ENCODE peak calls at places on chromosomes 13 and 19, in nine cellular contexts. E, G, W, F, V, I, N, U and A are unnamed samples.

GRCh38 chr13:33838567-33839131 is 20.7 kb downstream of the RFC3 start:
- DNase-seq in E (no peak), G (no peak), W (no peak), F (no peak), V (no peak), I (no peak), N (no peak), U (no peak), A (no peak)

GRCh38 chr19:6416658-6417405 is 7.8 kb downstream of the KHSRP start:
- DNase-seq in E (no peak), G (peak), W (no peak), F (no peak), V (no peak), I (no peak), N (no peak), U (no peak), A (peak)

GRCh38 chr19:35549174-35549788 is 3.9 kb downstream of the TMEM147 start:
- DNase-seq in E (peak), G (no peak), W (peak), F (peak), V (peak), I (peak), N (peak), U (no peak), A (no peak)

GRCh38 chr13:62246581-62246980 is 830.9 kb upstream of the PCDH20 start:
- DNase-seq in E (no peak), G (no peak), W (no peak), F (no peak), V (no peak), I (no peak), N (no peak), U (no peak), A (no peak)

GRCh38 chr13:98484289-98485219 is 92.4 kb downstream of the STK24 start:
- DNase-seq in E (peak), G (peak), W (peak), F (peak), V (no peak), I (peak), N (peak), U (peak), A (no peak)

GRCh38 chr13:30551194-30551593 is 66.5 kb upstream of the USPL1 start:
- DNase-seq in E (no peak), G (no peak), W (peak), F (no peak), V (no peak), I (no peak), N (no peak), U (no peak), A (no peak)

GRCh38 chr13:37039908-37040307 is 19.6 kb downstream of the SUPT20H start:
- DNase-seq in E (no peak), G (no peak), W (no peak), F (no peak), V (no peak), I (no peak), N (no peak), U (no peak), A (no peak)

GRCh38 chr13:106919638-106920037 is 351.7 kb upstream of the ARGLU1 start:
- DNase-seq in E (peak), G (no peak), W (peak), F (no peak), V (no peak), I (peak), N (no peak), U (no peak), A (no peak)

GRCh38 chr19:4233282-4233853 is 4.0 kb downstream of the EBI3 start:
- DNase-seq in E (peak), G (peak), W (peak), F (peak), V (no peak), I (peak), N (peak), U (peak), A (no peak)

GRCh38 chr19:41521860-41522555 is 54.0 kb upstream of the CEACAM21 start:
- DNase-seq in E (no peak), G (no peak), W (no peak), F (no peak), V (no peak), I (no peak), N (peak), U (no peak), A (no peak)

GRCh38 chr13:111046590-111047141 is 68.4 kb upstream of the ARHGEF7 start:
- DNase-seq in E (peak), G (no peak), W (no peak), F (no peak), V (no peak), I (peak), N (no peak), U (no peak), A (no peak)

GRCh38 chr13:80235131-80235530 is 105.8 kb downstream of the SPRY2 start:
- DNase-seq in E (no peak), G (no peak), W (peak), F (no peak), V (no peak), I (no peak), N (no peak), U (no peak), A (no peak)

GRCh38 chr19:38869160-38869835 is 8.8 kb downstream of the RINL start:
- DNase-seq in E (no peak), G (peak), W (no peak), F (peak), V (no peak), I (peak), N (no peak), U (no peak), A (no peak)

GRCh38 chr13:114310961-114311360 is 3.3 kb upstream of the CHAMP1 start:
- DNase-seq in E (peak), G (no peak), W (no peak), F (no peak), V (no peak), I (no peak), N (no peak), U (no peak), A (no peak)

GRCh38 chr13:111482806-111483620 is 162.6 kb downstream of the TEX29 start:
- DNase-seq in E (no peak), G (no peak), W (no peak), F (no peak), V (no peak), I (no peak), N (no peak), U (no peak), A (no peak)

GRCh38 chr13:37618554-37618953 is 20.0 kb upstream of the POSTN start:
- DNase-seq in E (peak), G (no peak), W (no peak), F (no peak), V (no peak), I (no peak), N (no peak), U (no peak), A (no peak)

GRCh38 chr19:39031368-39032163 is 783 bp downstream of the FBXO27 start:
- DNase-seq in E (peak), G (peak), W (peak), F (peak), V (peak), I (peak), N (peak), U (peak), A (no peak)

GRCh38 chr13:83883061-83883523 is 818 bp upstream of the SLITRK1 start:
- DNase-seq in E (no peak), G (no peak), W (no peak), F (peak), V (no peak), I (no peak), N (no peak), U (no peak), A (no peak)

GRCh38 chr13:46160474-46161066 is 21.4 kb downstream of the LCP1 start:
- DNase-seq in E (peak), G (no peak), W (peak), F (no peak), V (no peak), I (no peak), N (no peak), U (no peak), A (no peak)

GRCh38 chr13:27909378-27909777 is 10.4 kb upstream of the PDX1 start:
- DNase-seq in E (no peak), G (no peak), W (no peak), F (no peak), V (no peak), I (no peak), N (no peak), U (no peak), A (no peak)

GRCh38 chr13:113176822-113177221 is 18.4 kb downstream of the PROZ start:
- DNase-seq in E (no peak), G (no peak), W (no peak), F (no peak), V (no peak), I (no peak), N (no peak), U (no peak), A (no peak)

GRCh38 chr19:17450264-17451075 is 2.0 kb upstream of the TMEM221 start:
- DNase-seq in E (no peak), G (no peak), W (peak), F (no peak), V (no peak), I (no peak), N (no peak), U (no peak), A (no peak)

GRCh38 chr19:13964776-13965175 is 12.5 kb downstream of the DCAF15 start:
- DNase-seq in E (no peak), G (no peak), W (no peak), F (no peak), V (no peak), I (no peak), N (no peak), U (no peak), A (no peak)

GRCh38 chr13:95533545-95534135 is 18.9 kb upstream of the CLDN10 start:
- DNase-seq in E (no peak), G (peak), W (no peak), F (peak), V (no peak), I (no peak), N (no peak), U (no peak), A (no peak)

GRCh38 chr13:99990045-99990977 is 8.7 kb downstream of the ZIC2 start:
- DNase-seq in E (no peak), G (no peak), W (no peak), F (peak), V (no peak), I (no peak), N (no peak), U (no peak), A (no peak)

GRCh38 chr13:34034411-34034810 is 216.5 kb downstream of the RFC3 start:
- DNase-seq in E (no peak), G (no peak), W (no peak), F (no peak), V (no peak), I (no peak), N (no peak), U (no peak), A (no peak)

GRCh38 chr13:60679928-60680693 is 283.1 kb downstream of the TDRD3 start:
- DNase-seq in E (no peak), G (no peak), W (no peak), F (peak), V (no peak), I (no peak), N (no peak), U (no peak), A (no peak)

GRCh38 chr13:113567681-113568080 is 16.9 kb upstream of the TFDP1 start:
- DNase-seq in E (no peak), G (no peak), W (no peak), F (no peak), V (no peak), I (no peak), N (no peak), U (no peak), A (no peak)

GRCh38 chr13:30727491-30728350 is 7.6 kb upstream of the ALOX5AP start:
- DNase-seq in E (no peak), G (no peak), W (no peak), F (no peak), V (no peak), I (no peak), N (no peak), U (no peak), A (no peak)

GRCh38 chr13:47036291-47037008 is 139.6 kb upstream of the HTR2A start:
- DNase-seq in E (no peak), G (no peak), W (no peak), F (no peak), V (no peak), I (no peak), N (no peak), U (no peak), A (no peak)

GRCh38 chr13:46478641-46479040 is 74.3 kb upstream of the LRCH1 start:
- DNase-seq in E (no peak), G (no peak), W (no peak), F (no peak), V (no peak), I (no peak), N (no peak), U (no peak), A (no peak)

GRCh38 chr13:110476220-110476617 is 85.3 kb downstream of the RAB20 start:
- DNase-seq in E (no peak), G (no peak), W (no peak), F (no peak), V (no peak), I (no peak), N (no peak), U (no peak), A (no peak)

GRCh38 chr19:18364826-18365528 is 21.0 kb upstream of the GDF15 start:
- DNase-seq in E (peak), G (no peak), W (peak), F (no peak), V (no peak), I (peak), N (no peak), U (no peak), A (no peak)

GRCh38 chr19:10670187-10670586 is 16.0 kb downstream of the ILF3 start:
- DNase-seq in E (no peak), G (no peak), W (no peak), F (no peak), V (no peak), I (no peak), N (no peak), U (no peak), A (no peak)

GRCh38 chr19:55275851-55276719 is 3.8 kb downstream of the HSPBP1 start:
- DNase-seq in E (no peak), G (no peak), W (no peak), F (no peak), V (no peak), I (no peak), N (no peak), U (no peak), A (no peak)

GRCh38 chr13:32642316-32642715 is 56.1 kb downstream of the PDS5B start:
- DNase-seq in E (no peak), G (no peak), W (no peak), F (no peak), V (no peak), I (no peak), N (no peak), U (no peak), A (no peak)

GRCh38 chr13:32638739-32639138 is 52.5 kb downstream of the PDS5B start:
- DNase-seq in E (no peak), G (no peak), W (no peak), F (no peak), V (no peak), I (no peak), N (no peak), U (no peak), A (no peak)

GRCh38 chr13:32645854-32646253 is 59.6 kb downstream of the PDS5B start:
- DNase-seq in E (no peak), G (no peak), W (no peak), F (no peak), V (no peak), I (no peak), N (no peak), U (no peak), A (no peak)

GRCh38 chr13:32639502-32640105 is 53.4 kb downstream of the PDS5B start:
- DNase-seq in E (peak), G (no peak), W (peak), F (no peak), V (peak), I (peak), N (peak), U (peak), A (no peak)

DNA sequence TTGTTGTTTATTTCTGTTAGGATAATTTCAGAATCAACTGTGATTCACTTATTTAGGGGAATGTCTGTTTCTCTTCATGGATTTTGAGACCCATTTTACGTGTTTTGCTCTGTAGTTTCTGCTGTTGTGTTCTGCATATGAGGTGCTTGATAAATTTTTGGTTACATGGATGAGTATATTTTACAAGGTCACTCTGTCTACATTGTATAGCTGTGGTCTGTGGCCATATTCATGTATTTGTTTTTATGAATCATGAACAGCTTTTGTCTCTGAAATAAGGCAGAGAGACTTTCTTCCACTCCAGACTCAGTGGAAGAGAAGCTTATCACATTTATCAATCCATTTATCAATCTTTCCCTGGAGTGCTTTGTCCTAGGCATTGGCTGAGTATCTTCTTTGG is 56.6 kb downstream of the PDS5B start:
- DNase-seq in E (no peak), G (no peak), W (no peak), F (no peak), V (no peak), I (no peak), N (no peak), U (no peak), A (no peak)
- H3K27ac ChIP-seq in E (no peak), G (no peak), W (no peak), F (no peak), V (no peak), I (no peak), N (no peak), U (no peak), A (no peak)

GRCh38 chr19:43351998-43352746 is 1.3 kb upstream of the CD177 start:
- DNase-seq in E (no peak), G (no peak), W (no peak), F (no peak), V (no peak), I (no peak), N (no peak), U (no peak), A (no peak)
- H3K27ac ChIP-seq in E (no peak), G (no peak), W (no peak), F (no peak), V (no peak), I (no peak), N (no peak), U (no peak), A (no peak)

DNA sequence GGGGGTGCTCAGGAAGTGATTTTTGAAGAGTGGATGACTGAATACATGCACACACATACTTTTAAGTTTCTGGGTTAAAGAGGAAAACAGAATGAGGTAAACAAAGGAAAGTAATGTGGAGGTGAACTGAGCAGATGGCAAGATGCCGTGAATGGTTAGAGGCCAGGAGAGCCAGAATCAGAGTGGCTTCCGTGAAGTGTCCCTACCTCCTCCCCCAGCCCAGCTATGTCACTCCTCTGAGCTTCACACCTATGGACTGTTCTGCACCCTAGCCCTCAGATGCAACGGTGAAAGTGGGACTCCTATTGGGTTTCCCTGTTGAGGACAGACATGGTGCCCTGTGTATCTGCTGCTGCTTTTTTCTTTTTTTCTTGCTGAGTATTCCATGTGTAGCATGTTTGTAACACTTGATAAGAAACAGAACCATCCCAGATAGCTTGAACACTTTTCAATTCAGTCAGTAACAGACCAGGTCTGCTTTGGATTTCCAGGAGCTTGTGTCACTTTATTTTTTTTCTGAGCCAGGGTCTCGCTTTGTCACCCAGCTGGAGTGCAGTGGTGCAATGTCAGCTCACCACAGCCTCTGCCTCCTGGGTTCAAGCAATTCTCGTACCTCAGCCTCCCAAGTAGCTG is 43.9 kb downstream of the BBC3 start:
- DNase-seq in E (no peak), G (no peak), W (no peak), F (no peak), V (no peak), I (no peak), N (no peak), U (no peak), A (no peak)
- H3K27ac ChIP-seq in E (no peak), G (no peak), W (peak), F (no peak), V (no peak), I (no peak), N (peak), U (peak), A (no peak)

DNA sequence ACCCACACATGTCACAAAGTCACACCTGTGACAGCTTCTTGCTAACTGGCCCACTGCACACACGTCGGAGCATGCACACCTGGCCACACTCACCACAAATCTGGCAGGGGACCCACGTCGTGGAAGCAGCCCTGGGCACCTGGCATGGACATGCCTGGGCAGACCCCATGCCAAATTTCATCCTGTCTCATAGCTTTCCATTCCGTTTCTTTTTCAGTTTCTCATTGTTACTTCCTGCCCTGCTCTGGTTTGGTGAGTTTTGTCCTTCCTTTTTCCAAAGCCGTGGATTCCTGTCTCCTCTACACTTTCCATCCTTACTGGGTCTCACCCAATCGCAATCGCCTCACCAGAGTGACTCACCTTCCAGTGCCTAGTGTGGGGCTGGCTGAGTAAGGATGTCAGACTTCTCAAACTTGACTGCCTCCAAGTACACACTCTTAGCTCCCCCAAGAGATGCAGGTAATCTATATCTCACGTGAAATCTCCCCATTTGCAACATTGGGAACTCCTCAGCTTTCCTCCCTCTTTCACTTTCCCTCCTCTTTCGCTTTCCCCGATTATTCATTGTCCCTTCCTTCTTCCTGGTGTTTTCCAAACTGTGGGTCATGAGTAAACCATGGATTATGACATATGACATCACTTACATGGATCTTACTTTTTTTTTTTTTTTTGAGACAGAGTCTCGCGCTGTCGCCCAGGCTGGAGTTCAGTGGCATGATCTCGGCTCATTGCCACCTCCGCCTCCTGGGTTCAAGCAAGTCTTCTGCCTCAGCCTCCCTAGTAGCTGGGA is 1.6 kb upstream of the BBC3 start:
- DNase-seq in E (peak), G (no peak), W (no peak), F (no peak), V (no peak), I (no peak), N (no peak), U (no peak), A (no peak)
- H3K27ac ChIP-seq in E (peak), G (peak), W (peak), F (no peak), V (no peak), I (no peak), N (no peak), U (no peak), A (no peak)